ENCODE peak calls at places on chromosomes 16 and 17, in four cellular contexts. P is NCI-H187, Y is A549, G is lung. T is an unnamed sample.

GRCh38 chr16:80720759-80721470 is 83.5 kb downstream of the CDYL2 start:
- DNase-seq in P (no peak), Y (no peak), G (no peak), T (no peak)

GRCh38 chr16:89275284-89275584 is 57.7 kb downstream of the ZNF778 start:
- DNase-seq in P (no peak), Y (no peak), G (no peak), T (no peak)

GRCh38 chr17:68906638-68907037 is 48.6 kb downstream of the ABCA8 start:
- DNase-seq in P (no peak), Y (peak; percentile 36), G (no peak), T (no peak)

GRCh38 chr16:48531011-48531962 is 78.7 kb downstream of the N4BP1 start:
- DNase-seq in P (no peak), Y (no peak), G (no peak), T (no peak)

GRCh38 chr16:57352636-57353047 is 5.9 kb upstream of the CCL22 start:
- DNase-seq in P (no peak), Y (no peak), G (no peak), T (no peak)

GRCh38 chr16:2486645-2487516 is 12.0 kb downstream of the TBC1D24 start:
- DNase-seq in P (peak; percentile 73), Y (no peak), G (peak; percentile 64), T (no peak)

GRCh38 chr17:29909604-29910003 is 20.4 kb downstream of the SSH2 start:
- DNase-seq in P (no peak), Y (no peak), G (no peak), T (no peak)

GRCh38 chr17:19579867-19580565 is 46.4 kb downstream of the SLC47A1 start:
- DNase-seq in P (no peak), Y (no peak), G (no peak), T (no peak)

GRCh38 chr16:86934581-86935322 is 356.4 kb downstream of the FOXL1 start:
- DNase-seq in P (no peak), Y (no peak), G (no peak), T (no peak)